ENCODE peak calls at places on chromosomes 7 and 10, in four cellular contexts. One of them, this sample, is unnamed.

GRCh38 chr10:29734640-29734979 is 99.8 kb upstream of the SVIL start:
- DNase-seq in H9: no peak
- DNase-seq in IMR-90: no peak
- DNase-seq in neuronal stem cell: no peak
- DNase-seq in this sample: no peak

GRCh38 chr10:1425886-1426285 is 311.4 kb downstream of the ADARB2 start:
- DNase-seq in H9: no peak
- DNase-seq in IMR-90: no peak
- DNase-seq in neuronal stem cell: no peak
- DNase-seq in this sample: no peak

GRCh38 chr10:28595618-28596017 is 62.7 kb downstream of the WAC start:
- DNase-seq in H9: no peak
- DNase-seq in IMR-90: peak
- DNase-seq in neuronal stem cell: no peak
- DNase-seq in this sample: no peak

GRCh38 chr7:107338080-107338479 is 131.8 kb upstream of the GPR22 start:
- DNase-seq in H9: no peak
- DNase-seq in IMR-90: no peak
- DNase-seq in neuronal stem cell: no peak
- DNase-seq in this sample: no peak

GRCh38 chr7:43454936-43455518 is 127.9 kb upstream of the STK17A start:
- DNase-seq in H9: no peak
- DNase-seq in IMR-90: peak
- DNase-seq in neuronal stem cell: peak
- DNase-seq in this sample: peak

GRCh38 chr7:151104411-151105235 is 18.3 kb downstream of the AGAP3 start:
- DNase-seq in H9: peak
- DNase-seq in IMR-90: peak
- DNase-seq in neuronal stem cell: no peak
- DNase-seq in this sample: peak

GRCh38 chr10:92342801-92343200 is 51.8 kb downstream of the MARCHF5 start:
- DNase-seq in H9: no peak
- DNase-seq in IMR-90: peak
- DNase-seq in neuronal stem cell: no peak
- DNase-seq in this sample: no peak

GRCh38 chr7:103795787-103796186 is 193.7 kb downstream of the RELN start:
- DNase-seq in H9: no peak
- DNase-seq in IMR-90: no peak
- DNase-seq in neuronal stem cell: no peak
- DNase-seq in this sample: no peak

GRCh38 chr10:75108684-75109458 is 2.6 kb upstream of the SAMD8 start:
- DNase-seq in H9: peak
- DNase-seq in IMR-90: no peak
- DNase-seq in neuronal stem cell: peak
- DNase-seq in this sample: peak

GRCh38 chr7:73473636-73474035 is 40.1 kb downstream of the FZD9 start:
- DNase-seq in H9: no peak
- DNase-seq in IMR-90: no peak
- DNase-seq in neuronal stem cell: no peak
- DNase-seq in this sample: no peak

GRCh38 chr7:45576249-45576929 is 2.2 kb downstream of the ADCY1 start:
- DNase-seq in H9: peak
- DNase-seq in IMR-90: no peak
- DNase-seq in neuronal stem cell: no peak
- DNase-seq in this sample: no peak

GRCh38 chr10:61100882-61101281 is 156.9 kb upstream of the RHOBTB1 start:
- DNase-seq in H9: no peak
- DNase-seq in IMR-90: no peak
- DNase-seq in neuronal stem cell: no peak
- DNase-seq in this sample: no peak

GRCh38 chr10:73940634-73941221 is 29.8 kb downstream of the PLAU start:
- DNase-seq in H9: peak
- DNase-seq in IMR-90: peak
- DNase-seq in neuronal stem cell: peak
- DNase-seq in this sample: peak

GRCh38 chr10:7425691-7426090 is 14.9 kb upstream of the SFMBT2 start:
- DNase-seq in H9: no peak
- DNase-seq in IMR-90: no peak
- DNase-seq in neuronal stem cell: no peak
- DNase-seq in this sample: no peak

GRCh38 chr7:26534649-26535482 is 243.2 kb downstream of the SNX10 start:
- DNase-seq in H9: no peak
- DNase-seq in IMR-90: no peak
- DNase-seq in neuronal stem cell: no peak
- DNase-seq in this sample: no peak

GRCh38 chr10:24650669-24651391 is 72.9 kb downstream of the ARHGAP21 start:
- DNase-seq in H9: no peak
- DNase-seq in IMR-90: no peak
- DNase-seq in neuronal stem cell: no peak
- DNase-seq in this sample: no peak

GRCh38 chr10:101047268-101047667 is 14.5 kb upstream of the KAZALD1 start:
- DNase-seq in H9: no peak
- DNase-seq in IMR-90: no peak
- DNase-seq in neuronal stem cell: no peak
- DNase-seq in this sample: no peak

GRCh38 chr10:132036887-132037675 is 28.7 kb upstream of the JAKMIP3 start:
- DNase-seq in H9: peak
- DNase-seq in IMR-90: no peak
- DNase-seq in neuronal stem cell: no peak
- DNase-seq in this sample: peak

GRCh38 chr7:977326-978048 is 2.1 kb upstream of the COX19 start:
- DNase-seq in H9: no peak
- DNase-seq in IMR-90: peak
- DNase-seq in neuronal stem cell: no peak
- DNase-seq in this sample: no peak

GRCh38 chr10:124565565-124566221 is 104.1 kb downstream of the LHPP start:
- DNase-seq in H9: peak
- DNase-seq in IMR-90: no peak
- DNase-seq in neuronal stem cell: peak
- DNase-seq in this sample: peak

GRCh38 chr10:25142465-25142864 is 32.3 kb upstream of the GPR158 start:
- DNase-seq in H9: no peak
- DNase-seq in IMR-90: peak
- DNase-seq in neuronal stem cell: no peak
- DNase-seq in this sample: no peak

GRCh38 chr7:75985518-75986146 is 8.8 kb downstream of the TMEM120A start:
- DNase-seq in H9: no peak
- DNase-seq in IMR-90: no peak
- DNase-seq in neuronal stem cell: no peak
- DNase-seq in this sample: no peak

GRCh38 chr7:155947051-155947450 is 134.8 kb upstream of the SHH start:
- DNase-seq in H9: no peak
- DNase-seq in IMR-90: peak
- DNase-seq in neuronal stem cell: no peak
- DNase-seq in this sample: no peak

GRCh38 chr10:113056030-113056429 is 106.0 kb downstream of the TCF7L2 start:
- DNase-seq in H9: no peak
- DNase-seq in IMR-90: peak
- DNase-seq in neuronal stem cell: no peak
- DNase-seq in this sample: peak

GRCh38 chr7:158479680-158480025 is 108.0 kb downstream of the PTPRN2 start:
- DNase-seq in H9: no peak
- DNase-seq in IMR-90: no peak
- DNase-seq in neuronal stem cell: no peak
- DNase-seq in this sample: no peak

GRCh38 chr7:118186491-118186890 is 2.5 kb downstream of the LSM8 start:
- DNase-seq in H9: no peak
- DNase-seq in IMR-90: no peak
- DNase-seq in neuronal stem cell: no peak
- DNase-seq in this sample: no peak

GRCh38 chr7:139718859-139719258 is 58.9 kb downstream of the HIPK2 start:
- DNase-seq in H9: no peak
- DNase-seq in IMR-90: no peak
- DNase-seq in neuronal stem cell: no peak
- DNase-seq in this sample: no peak

GRCh38 chr10:64507869-64508609 is 986.8 kb downstream of the REEP3 start:
- DNase-seq in H9: no peak
- DNase-seq in IMR-90: no peak
- DNase-seq in neuronal stem cell: no peak
- DNase-seq in this sample: peak

GRCh38 chr10:128005858-128006257 is 99.0 kb downstream of the PTPRE start:
- DNase-seq in H9: no peak
- DNase-seq in IMR-90: no peak
- DNase-seq in neuronal stem cell: no peak
- DNase-seq in this sample: no peak

GRCh38 chr7:127935847-127936376 is 95.3 kb downstream of the LRRC4 start:
- DNase-seq in H9: no peak
- DNase-seq in IMR-90: no peak
- DNase-seq in neuronal stem cell: no peak
- DNase-seq in this sample: no peak

GRCh38 chr10:17075510-17075909 is 54.1 kb downstream of the CUBN start:
- DNase-seq in H9: no peak
- DNase-seq in IMR-90: peak
- DNase-seq in neuronal stem cell: no peak
- DNase-seq in this sample: no peak
- H3K4me2 ChIP-seq in H9: no peak
- H3K4me2 ChIP-seq in IMR-90: peak
- H3K4me2 ChIP-seq in neuronal stem cell: no peak
- H3K4me2 ChIP-seq in this sample: no peak

DNA sequence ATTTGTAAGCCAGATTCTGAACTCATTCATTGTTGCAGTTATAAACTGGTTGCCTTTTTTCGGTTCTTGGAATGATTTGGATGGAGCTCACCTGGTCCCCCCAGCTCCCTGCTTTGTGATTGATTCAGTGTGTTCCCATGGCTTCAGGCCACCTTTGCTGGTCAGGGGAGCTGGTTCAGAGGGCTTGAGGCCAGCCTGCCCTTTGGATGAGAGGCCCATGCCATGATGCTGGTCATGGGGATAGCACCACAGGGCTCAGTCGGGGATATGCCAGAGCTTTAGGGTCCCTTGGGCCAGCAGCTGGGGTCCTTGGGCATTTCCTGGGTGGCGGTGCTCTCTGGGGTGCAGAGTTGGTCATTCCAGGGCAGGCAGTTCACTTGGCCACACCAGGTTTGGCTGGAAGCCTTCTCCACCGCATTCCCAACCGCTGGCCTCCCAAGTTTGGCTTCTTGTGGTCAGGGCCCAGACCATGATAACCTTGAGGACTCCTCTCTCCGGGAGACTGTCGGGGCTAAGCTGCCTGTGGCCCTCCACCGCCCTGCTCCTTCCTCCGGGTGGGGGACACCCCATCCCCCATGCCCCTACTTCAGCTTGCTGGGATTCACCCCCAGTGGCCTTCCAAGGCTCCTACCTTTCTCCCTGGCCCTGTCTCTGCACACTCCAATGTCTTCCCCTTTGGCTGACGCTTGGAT is 65.1 kb downstream of the MGMT start:
- DNase-seq in H9: no peak
- DNase-seq in IMR-90: no peak
- DNase-seq in neuronal stem cell: no peak
- DNase-seq in this sample: no peak
- H2AK5ac ChIP-seq in H9: peak
- H2AK5ac ChIP-seq in IMR-90: peak
- H2AK5ac ChIP-seq in neuronal stem cell: peak
- H2AK5ac ChIP-seq in this sample: no peak

GRCh38 chr7:114086491-114086905 is 167.7 kb upstream of the PPP1R3A start:
- DNase-seq in H9: peak
- DNase-seq in IMR-90: no peak
- DNase-seq in neuronal stem cell: no peak
- DNase-seq in this sample: peak

GRCh38 chr7:114084381-114085312 is 165.8 kb upstream of the PPP1R3A start:
- DNase-seq in H9: peak
- DNase-seq in IMR-90: no peak
- DNase-seq in neuronal stem cell: peak
- DNase-seq in this sample: peak

GRCh38 chr7:114083714-114084113 is 164.9 kb upstream of the PPP1R3A start:
- DNase-seq in H9: no peak
- DNase-seq in IMR-90: no peak
- DNase-seq in neuronal stem cell: peak
- DNase-seq in this sample: peak

GRCh38 chr7:114085592-114086490 is 167.0 kb upstream of the PPP1R3A start:
- DNase-seq in H9: peak
- DNase-seq in IMR-90: peak
- DNase-seq in neuronal stem cell: peak
- DNase-seq in this sample: peak

DNA sequence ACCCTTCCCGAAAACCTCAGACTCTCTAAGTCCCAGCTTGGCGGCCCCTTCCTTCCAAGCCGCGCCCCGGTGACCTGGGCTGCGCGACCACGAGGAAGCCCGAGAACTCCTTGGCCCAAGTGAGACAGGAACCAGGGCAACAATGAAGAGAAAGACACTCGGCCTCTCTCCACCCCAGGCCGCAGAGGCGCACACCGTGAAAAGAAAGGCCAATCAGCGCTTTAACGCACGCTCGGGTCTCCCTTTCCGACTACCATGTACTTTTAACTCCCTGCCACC is 166.4 kb upstream of the PPP1R3A start:
- DNase-seq in H9: no peak
- DNase-seq in IMR-90: no peak
- DNase-seq in neuronal stem cell: peak
- DNase-seq in this sample: no peak
- H3K4me2 ChIP-seq in H9: peak
- H3K4me2 ChIP-seq in IMR-90: peak
- H3K4me2 ChIP-seq in neuronal stem cell: peak
- H3K4me2 ChIP-seq in this sample: peak

GRCh38 chr7:54159088-54159487 is 383.1 kb upstream of the VSTM2A start:
- DNase-seq in H9: no peak
- DNase-seq in IMR-90: no peak
- DNase-seq in neuronal stem cell: no peak
- DNase-seq in this sample: no peak
- H2AK5ac ChIP-seq in H9: no peak
- H2AK5ac ChIP-seq in IMR-90: no peak
- H2AK5ac ChIP-seq in neuronal stem cell: no peak
- H2AK5ac ChIP-seq in this sample: no peak

GRCh38 chr7:66634816-66635215 is 6.1 kb downstream of the KCTD7 start:
- DNase-seq in H9: no peak
- DNase-seq in IMR-90: no peak
- DNase-seq in neuronal stem cell: no peak
- DNase-seq in this sample: no peak
- H3K4me2 ChIP-seq in H9: no peak
- H3K4me2 ChIP-seq in IMR-90: no peak
- H3K4me2 ChIP-seq in neuronal stem cell: no peak
- H3K4me2 ChIP-seq in this sample: no peak